ENCODE peak calls at places on chromosomes 2 and 18, in seven cellular contexts. One of them, this sample, is unnamed. For H3K4me1, the result is how much of the 10 kb centered on the place peaks cover.

GRCh38 chr2:209653164-209653563 is 118.5 kb upstream of the UNC80 start:
- DNase-seq in CD8-positive, alpha-beta memory T cell: no peak
- DNase-seq in heart right ventricle: no peak
- DNase-seq in heart left ventricle: no peak
- DNase-seq in right lobe of liver: no peak
- DNase-seq in pancreas: no peak
- DNase-seq in adrenal gland: no peak
- DNase-seq in this sample: no peak

GRCh38 chr2:195899226-195899625 is 169.4 kb downstream of the DNAH7 start:
- DNase-seq in adrenal gland: no peak
- DNase-seq in heart left ventricle: no peak
- DNase-seq in pancreas: no peak
- DNase-seq in right lobe of liver: no peak
- DNase-seq in heart right ventricle: no peak
- DNase-seq in CD8-positive, alpha-beta memory T cell: no peak
- DNase-seq in this sample: no peak

GRCh38 chr2:238239552-238239871 is 326 bp downstream of the HES6 start:
- DNase-seq in heart right ventricle: no peak
- DNase-seq in right lobe of liver: no peak
- DNase-seq in CD8-positive, alpha-beta memory T cell: peak
- DNase-seq in heart left ventricle: no peak
- DNase-seq in adrenal gland: no peak
- DNase-seq in pancreas: no peak
- DNase-seq in this sample: no peak

GRCh38 chr2:224039770-224040088 is 643 bp upstream of the SERPINE2 start:
- DNase-seq in heart left ventricle: no peak
- DNase-seq in adrenal gland: no peak
- DNase-seq in CD8-positive, alpha-beta memory T cell: no peak
- DNase-seq in right lobe of liver: no peak
- DNase-seq in pancreas: no peak
- DNase-seq in heart right ventricle: no peak
- DNase-seq in this sample: no peak

GRCh38 chr2:10753156-10753555 is 31.7 kb downstream of the ATP6V1C2 start:
- DNase-seq in adrenal gland: no peak
- DNase-seq in CD8-positive, alpha-beta memory T cell: no peak
- DNase-seq in right lobe of liver: no peak
- DNase-seq in heart right ventricle: no peak
- DNase-seq in heart left ventricle: no peak
- DNase-seq in pancreas: no peak
- DNase-seq in this sample: no peak

GRCh38 chr2:65562890-65563289 is 130.5 kb upstream of the SPRED2 start:
- DNase-seq in CD8-positive, alpha-beta memory T cell: no peak
- DNase-seq in pancreas: no peak
- DNase-seq in right lobe of liver: no peak
- DNase-seq in heart right ventricle: peak
- DNase-seq in heart left ventricle: peak
- DNase-seq in adrenal gland: no peak
- DNase-seq in this sample: no peak

GRCh38 chr2:69798466-69798908 is 31.0 kb upstream of the GMCL1 start:
- DNase-seq in pancreas: no peak
- DNase-seq in right lobe of liver: no peak
- DNase-seq in CD8-positive, alpha-beta memory T cell: no peak
- DNase-seq in adrenal gland: peak
- DNase-seq in heart left ventricle: no peak
- DNase-seq in heart right ventricle: peak
- DNase-seq in this sample: no peak

GRCh38 chr2:48452108-48452507 is 77.8 kb upstream of the STON1 start:
- DNase-seq in heart left ventricle: no peak
- DNase-seq in CD8-positive, alpha-beta memory T cell: no peak
- DNase-seq in right lobe of liver: no peak
- DNase-seq in adrenal gland: no peak
- DNase-seq in heart right ventricle: no peak
- DNase-seq in pancreas: no peak
- DNase-seq in this sample: no peak

GRCh38 chr2:102187191-102188150 is 648 bp downstream of the IL1RL2 start:
- DNase-seq in adrenal gland: peak
- DNase-seq in CD8-positive, alpha-beta memory T cell: peak
- DNase-seq in right lobe of liver: peak
- DNase-seq in pancreas: peak
- DNase-seq in heart left ventricle: peak
- DNase-seq in heart right ventricle: peak
- DNase-seq in this sample: peak

GRCh38 chr18:50727721-50728470 is 91.9 kb downstream of the MRO start:
- DNase-seq in heart right ventricle: peak
- DNase-seq in heart left ventricle: peak
- DNase-seq in adrenal gland: no peak
- DNase-seq in pancreas: no peak
- DNase-seq in CD8-positive, alpha-beta memory T cell: no peak
- DNase-seq in right lobe of liver: no peak
- DNase-seq in this sample: no peak

GRCh38 chr2:70954886-70955285 is 19.2 kb downstream of the ATP6V1B1 start:
- DNase-seq in CD8-positive, alpha-beta memory T cell: no peak
- DNase-seq in heart right ventricle: no peak
- DNase-seq in heart left ventricle: no peak
- DNase-seq in pancreas: no peak
- DNase-seq in right lobe of liver: no peak
- DNase-seq in adrenal gland: peak
- DNase-seq in this sample: no peak

GRCh38 chr2:109129356-109129920 is 433 bp downstream of the SH3RF3 start:
- DNase-seq in adrenal gland: peak
- DNase-seq in CD8-positive, alpha-beta memory T cell: no peak
- DNase-seq in heart left ventricle: peak
- DNase-seq in right lobe of liver: peak
- DNase-seq in heart right ventricle: no peak
- DNase-seq in pancreas: peak
- DNase-seq in this sample: no peak

GRCh38 chr2:230751062-230751461 is 38.4 kb downstream of the CAB39 start:
- DNase-seq in heart right ventricle: no peak
- DNase-seq in pancreas: no peak
- DNase-seq in heart left ventricle: no peak
- DNase-seq in right lobe of liver: no peak
- DNase-seq in adrenal gland: no peak
- DNase-seq in CD8-positive, alpha-beta memory T cell: no peak
- DNase-seq in this sample: no peak

GRCh38 chr2:32553829-32554432 is 73.9 kb upstream of the TTC27 start:
- DNase-seq in right lobe of liver: no peak
- DNase-seq in heart right ventricle: no peak
- DNase-seq in heart left ventricle: no peak
- DNase-seq in CD8-positive, alpha-beta memory T cell: no peak
- DNase-seq in pancreas: no peak
- DNase-seq in adrenal gland: no peak
- DNase-seq in this sample: no peak

GRCh38 chr18:56121669-56122068 is 516.7 kb downstream of the TXNL1 start:
- DNase-seq in right lobe of liver: no peak
- DNase-seq in adrenal gland: no peak
- DNase-seq in heart left ventricle: no peak
- DNase-seq in CD8-positive, alpha-beta memory T cell: no peak
- DNase-seq in heart right ventricle: no peak
- DNase-seq in pancreas: no peak
- DNase-seq in this sample: no peak

GRCh38 chr18:56118422-56118821 is 520.0 kb downstream of the TXNL1 start:
- DNase-seq in right lobe of liver: no peak
- DNase-seq in adrenal gland: no peak
- DNase-seq in heart left ventricle: no peak
- DNase-seq in pancreas: no peak
- DNase-seq in CD8-positive, alpha-beta memory T cell: no peak
- DNase-seq in heart right ventricle: no peak
- DNase-seq in this sample: no peak

GRCh38 chr18:56115072-56116038 is 523.0 kb downstream of the TXNL1 start:
- DNase-seq in pancreas: no peak
- DNase-seq in heart right ventricle: no peak
- DNase-seq in adrenal gland: no peak
- DNase-seq in CD8-positive, alpha-beta memory T cell: no peak
- DNase-seq in right lobe of liver: no peak
- DNase-seq in heart left ventricle: no peak
- DNase-seq in this sample: no peak

GRCh38 chr18:56124186-56124585 is 514.2 kb downstream of the TXNL1 start:
- DNase-seq in pancreas: no peak
- DNase-seq in CD8-positive, alpha-beta memory T cell: no peak
- DNase-seq in adrenal gland: no peak
- DNase-seq in heart left ventricle: no peak
- DNase-seq in heart right ventricle: no peak
- DNase-seq in right lobe of liver: no peak
- DNase-seq in this sample: no peak

GRCh38 chr18:56120781-56121180 is 517.6 kb downstream of the TXNL1 start:
- DNase-seq in heart left ventricle: no peak
- DNase-seq in adrenal gland: no peak
- DNase-seq in right lobe of liver: no peak
- DNase-seq in CD8-positive, alpha-beta memory T cell: no peak
- DNase-seq in pancreas: no peak
- DNase-seq in heart right ventricle: no peak
- DNase-seq in this sample: no peak
- H3K4me1 ChIP-seq in heart left ventricle: under half
- H3K4me1 ChIP-seq in adrenal gland: under half
- H3K4me1 ChIP-seq in right lobe of liver: under half
- H3K4me1 ChIP-seq in CD8-positive, alpha-beta memory T cell: under half
- H3K4me1 ChIP-seq in pancreas: under half
- H3K4me1 ChIP-seq in heart right ventricle: under half
- H3K4me1 ChIP-seq in this sample: under half

DNA sequence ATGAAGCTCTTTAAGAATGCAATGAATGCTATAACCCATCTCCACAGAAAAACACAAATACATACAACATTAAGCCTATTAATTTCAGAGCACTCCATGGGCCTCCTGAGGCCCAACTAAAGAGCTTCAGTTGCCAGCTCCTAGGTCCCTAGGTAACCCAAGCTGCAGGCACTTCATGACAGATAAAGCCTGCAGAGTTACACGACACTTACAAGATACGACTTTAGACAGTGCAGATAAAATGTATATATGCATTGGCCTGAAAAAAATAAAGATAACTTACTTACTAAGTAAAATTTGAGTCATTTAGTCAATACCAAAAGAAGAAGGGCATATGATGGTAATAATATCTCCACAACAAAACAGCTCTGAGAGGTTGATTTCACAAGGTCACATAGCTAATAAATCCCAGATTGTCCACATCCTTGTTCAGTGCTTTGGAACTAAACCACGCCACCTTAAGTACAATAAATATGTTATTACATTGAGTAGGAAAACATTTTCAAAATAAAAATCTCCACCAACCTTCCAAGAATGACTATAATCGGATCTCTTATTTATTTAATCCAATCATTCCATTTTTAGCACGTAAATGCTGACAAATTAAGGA is 3.4 kb downstream of the MAP4K3 start:
- DNase-seq in CD8-positive, alpha-beta memory T cell: no peak
- DNase-seq in right lobe of liver: no peak
- DNase-seq in adrenal gland: no peak
- DNase-seq in heart right ventricle: no peak
- DNase-seq in heart left ventricle: no peak
- DNase-seq in pancreas: no peak
- DNase-seq in this sample: no peak
- H3K4me1 ChIP-seq in CD8-positive, alpha-beta memory T cell: under half
- H3K4me1 ChIP-seq in right lobe of liver: under half
- H3K4me1 ChIP-seq in adrenal gland: under half
- H3K4me1 ChIP-seq in heart right ventricle: half or more
- H3K4me1 ChIP-seq in heart left ventricle: half or more
- H3K4me1 ChIP-seq in pancreas: half or more
- H3K4me1 ChIP-seq in this sample: under half

GRCh38 chr18:45958730-45959129 is 8.4 kb downstream of the EPG5 start:
- DNase-seq in CD8-positive, alpha-beta memory T cell: no peak
- DNase-seq in adrenal gland: no peak
- DNase-seq in heart left ventricle: no peak
- DNase-seq in right lobe of liver: no peak
- DNase-seq in pancreas: no peak
- DNase-seq in heart right ventricle: no peak
- DNase-seq in this sample: no peak
- H3K4me1 ChIP-seq in CD8-positive, alpha-beta memory T cell: under half
- H3K4me1 ChIP-seq in adrenal gland: under half
- H3K4me1 ChIP-seq in heart left ventricle: under half
- H3K4me1 ChIP-seq in right lobe of liver: under half
- H3K4me1 ChIP-seq in pancreas: under half
- H3K4me1 ChIP-seq in heart right ventricle: under half
- H3K4me1 ChIP-seq in this sample: under half

GRCh38 chr2:173955867-173956266 is 9.3 kb downstream of the SP3 start:
- DNase-seq in heart left ventricle: no peak
- DNase-seq in right lobe of liver: no peak
- DNase-seq in heart right ventricle: no peak
- DNase-seq in pancreas: no peak
- DNase-seq in adrenal gland: no peak
- DNase-seq in CD8-positive, alpha-beta memory T cell: no peak
- DNase-seq in this sample: no peak

GRCh38 chr2:173957517-173957916 is 7.7 kb downstream of the SP3 start:
- DNase-seq in right lobe of liver: no peak
- DNase-seq in heart left ventricle: no peak
- DNase-seq in CD8-positive, alpha-beta memory T cell: no peak
- DNase-seq in pancreas: no peak
- DNase-seq in heart right ventricle: no peak
- DNase-seq in adrenal gland: no peak
- DNase-seq in this sample: no peak

GRCh38 chr2:173958198-173958846 is 6.9 kb downstream of the SP3 start:
- DNase-seq in adrenal gland: no peak
- DNase-seq in heart right ventricle: no peak
- DNase-seq in right lobe of liver: no peak
- DNase-seq in pancreas: no peak
- DNase-seq in heart left ventricle: no peak
- DNase-seq in CD8-positive, alpha-beta memory T cell: no peak
- DNase-seq in this sample: no peak

GRCh38 chr2:173955004-173955403 is 10.2 kb downstream of the SP3 start:
- DNase-seq in right lobe of liver: no peak
- DNase-seq in heart right ventricle: no peak
- DNase-seq in pancreas: no peak
- DNase-seq in heart left ventricle: no peak
- DNase-seq in CD8-positive, alpha-beta memory T cell: no peak
- DNase-seq in adrenal gland: no peak
- DNase-seq in this sample: no peak

GRCh38 chr2:173956454-173956853 is 8.7 kb downstream of the SP3 start:
- DNase-seq in right lobe of liver: no peak
- DNase-seq in pancreas: no peak
- DNase-seq in CD8-positive, alpha-beta memory T cell: no peak
- DNase-seq in heart right ventricle: no peak
- DNase-seq in heart left ventricle: no peak
- DNase-seq in adrenal gland: no peak
- DNase-seq in this sample: no peak
- H3K4me1 ChIP-seq in right lobe of liver: under half
- H3K4me1 ChIP-seq in pancreas: half or more
- H3K4me1 ChIP-seq in CD8-positive, alpha-beta memory T cell: half or more
- H3K4me1 ChIP-seq in heart right ventricle: half or more
- H3K4me1 ChIP-seq in heart left ventricle: half or more
- H3K4me1 ChIP-seq in adrenal gland: under half
- H3K4me1 ChIP-seq in this sample: half or more